ENCODE peak calls at places on chromosomes 6 and 20, in four cellular contexts. K, Y, Z and G are unnamed samples.
A peak's percentile ranks its signal among the peaks of the same experiment; 100 is the strongest.

GRCh38 chr6:115643762-115644161 is 416.9 kb downstream of the FRK start:
- DNase-seq in Y (peak; percentile 19), K (peak; percentile 35), Z (no peak), G (no peak)

GRCh38 chr6:167699141-167700036 is 127.3 kb upstream of the AFDN start:
- DNase-seq in Z (peak; percentile 49), K (no peak), Y (no peak), G (peak; percentile 50)

GRCh38 chr6:30599625-30600324 is 17.3 kb downstream of the PPP1R10 start:
- DNase-seq in K (no peak), Y (no peak), Z (no peak), G (no peak)

GRCh38 chr20:12875510-12875909 is 133.3 kb upstream of the SPTLC3 start:
- DNase-seq in Y (no peak), K (peak; percentile 35), Z (no peak), G (no peak)

GRCh38 chr20:35010405-35011192 is 54.9 kb downstream of the MYH7B start:
- DNase-seq in Z (peak; percentile 18), Y (no peak), K (no peak), G (no peak)

GRCh38 chr6:50851269-50851847 is 32.7 kb downstream of the TFAP2B start:
- DNase-seq in K (no peak), Z (no peak), Y (no peak), G (no peak)

GRCh38 chr20:36085686-36086267 is 68.8 kb upstream of the EPB41L1 start:
- DNase-seq in Y (peak; percentile 98), K (peak; percentile 72), Z (peak; percentile 70), G (no peak)

GRCh38 chr20:9940329-9940728 is 94.5 kb upstream of the ANKEF1 start:
- DNase-seq in Z (no peak), K (no peak), Y (no peak), G (no peak)

GRCh38 chr6:148934534-148934933 is 187.7 kb downstream of the UST start:
- DNase-seq in Z (no peak), Y (no peak), K (no peak), G (no peak)

GRCh38 chr6:38852215-38852614 is 137.1 kb downstream of the DNAH8 start:
- DNase-seq in K (no peak), Z (no peak), Y (no peak), G (no peak)

GRCh38 chr6:137013738-137014602 is 30.8 kb downstream of the IL20RA start:
- DNase-seq in Y (peak; percentile 53), Z (no peak), K (peak; percentile 18), G (no peak)

GRCh38 chr20:17809714-17810631 is 110.2 kb downstream of the BANF2 start:
- DNase-seq in Z (no peak), K (no peak), Y (no peak), G (no peak)

GRCh38 chr6:82878812-82879211 is 186.8 kb downstream of the UBE3D start:
- DNase-seq in Z (no peak), Y (no peak), K (no peak), G (no peak)

GRCh38 chr6:166849762-166850181 is 106.6 kb downstream of the RNASET2 start:
- DNase-seq in Y (no peak), K (no peak), Z (no peak), G (no peak)

GRCh38 chr6:113622254-113622653 is 234.9 kb upstream of the MARCKS start:
- DNase-seq in K (no peak), Y (no peak), Z (no peak), G (no peak)

GRCh38 chr6:121794630-121795029 is 359.2 kb downstream of the GJA1 start:
- DNase-seq in Y (peak; percentile 43), K (no peak), Z (no peak), G (no peak)

GRCh38 chr6:129402244-129402643 is 307.7 kb downstream of the ARHGAP18 start:
- DNase-seq in Y (no peak), K (no peak), Z (no peak), G (no peak)

GRCh38 chr6:134056046-134056445 is 3.6 kb upstream of the SLC2A12 start:
- DNase-seq in K (no peak), Y (no peak), Z (no peak), G (no peak)

GRCh38 chr6:138945354-138945753 is 42.7 kb downstream of the REPS1 start:
- DNase-seq in Z (no peak), Y (peak; percentile 20), K (peak; percentile 13), G (no peak)

GRCh38 chr20:1434571-1435336 is 31.9 kb downstream of the NSFL1C start:
- DNase-seq in Y (no peak), K (no peak), Z (peak; percentile 30), G (no peak)

GRCh38 chr6:161214722-161215121 is 59.1 kb downstream of the AGPAT4 start:
- DNase-seq in Y (no peak), Z (no peak), K (no peak), G (no peak)

GRCh38 chr6:115001726-115002436 is 659.1 kb upstream of the HS3ST5 start:
- DNase-seq in Y (peak; percentile 11), Z (no peak), K (peak; percentile 5), G (no peak)

GRCh38 chr6:122202576-122203137 is 196.8 kb upstream of the HSF2 start:
- DNase-seq in Y (peak; percentile 3), K (peak; percentile 2), Z (no peak), G (no peak)

GRCh38 chr6:54188832-54189231 is 77.6 kb downstream of the MLIP start:
- DNase-seq in Y (no peak), K (no peak), Z (no peak), G (no peak)

GRCh38 chr6:15114061-15114460 is 131.8 kb upstream of the JARID2 start:
- DNase-seq in Y (no peak), K (no peak), Z (no peak), G (no peak)

GRCh38 chr6:15113587-15113986 is 132.3 kb upstream of the JARID2 start:
- DNase-seq in Y (no peak), Z (no peak), K (no peak), G (no peak)

GRCh38 chr6:15121443-15121842 is 124.4 kb upstream of the JARID2 start:
- DNase-seq in Y (no peak), Z (no peak), K (no peak), G (no peak)

GRCh38 chr6:15121977-15122550 is 123.8 kb upstream of the JARID2 start:
- DNase-seq in K (no peak), Y (no peak), Z (no peak), G (no peak)

GRCh38 chr6:15116889-15117288 is 129.0 kb upstream of the JARID2 start:
- DNase-seq in Y (no peak), Z (no peak), K (no peak), G (no peak)
- TF ChIP-seq EP300 in Y (no peak), Z (no peak), K (no peak), G (no peak)

GRCh38 chr6:85127179-85127498 is 322.7 kb upstream of the NT5E start:
- DNase-seq in K (no peak), Y (no peak), Z (no peak), G (no peak)

GRCh38 chr6:85130743-85131142 is 319.1 kb upstream of the NT5E start:
- DNase-seq in Y (no peak), Z (no peak), K (no peak), G (no peak)

GRCh38 chr6:85132091-85132490 is 317.8 kb upstream of the NT5E start:
- DNase-seq in K (no peak), Z (no peak), Y (no peak), G (no peak)

GRCh38 chr6:85127696-85128225 is 322.1 kb upstream of the NT5E start:
- DNase-seq in K (no peak), Z (no peak), Y (no peak), G (no peak)

DNA sequence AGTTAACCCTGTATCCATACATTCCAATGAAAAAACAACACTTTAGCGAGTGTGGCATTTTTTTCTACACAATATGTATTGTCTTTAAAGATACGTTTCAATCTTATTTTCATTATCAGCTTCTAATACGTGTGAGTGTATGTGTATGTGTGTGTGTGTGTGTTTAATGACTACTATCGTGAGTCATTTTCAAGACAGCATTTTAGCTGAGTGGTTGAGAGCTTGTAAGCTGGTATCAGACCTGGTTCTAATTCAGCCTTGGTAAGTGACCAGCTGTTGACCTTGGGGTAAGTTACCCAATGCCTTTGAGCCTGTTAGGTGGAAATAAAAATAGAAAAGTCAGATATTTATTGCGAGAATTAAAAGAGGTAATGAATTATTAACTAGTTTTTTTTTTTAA is 320.0 kb upstream of the NT5E start:
- DNase-seq in K (no peak), Z (no peak), Y (peak; percentile 13), G (no peak)
- TF ChIP-seq CTCF in K (no peak), Z (no peak), Y (no peak), G (no peak)

DNA sequence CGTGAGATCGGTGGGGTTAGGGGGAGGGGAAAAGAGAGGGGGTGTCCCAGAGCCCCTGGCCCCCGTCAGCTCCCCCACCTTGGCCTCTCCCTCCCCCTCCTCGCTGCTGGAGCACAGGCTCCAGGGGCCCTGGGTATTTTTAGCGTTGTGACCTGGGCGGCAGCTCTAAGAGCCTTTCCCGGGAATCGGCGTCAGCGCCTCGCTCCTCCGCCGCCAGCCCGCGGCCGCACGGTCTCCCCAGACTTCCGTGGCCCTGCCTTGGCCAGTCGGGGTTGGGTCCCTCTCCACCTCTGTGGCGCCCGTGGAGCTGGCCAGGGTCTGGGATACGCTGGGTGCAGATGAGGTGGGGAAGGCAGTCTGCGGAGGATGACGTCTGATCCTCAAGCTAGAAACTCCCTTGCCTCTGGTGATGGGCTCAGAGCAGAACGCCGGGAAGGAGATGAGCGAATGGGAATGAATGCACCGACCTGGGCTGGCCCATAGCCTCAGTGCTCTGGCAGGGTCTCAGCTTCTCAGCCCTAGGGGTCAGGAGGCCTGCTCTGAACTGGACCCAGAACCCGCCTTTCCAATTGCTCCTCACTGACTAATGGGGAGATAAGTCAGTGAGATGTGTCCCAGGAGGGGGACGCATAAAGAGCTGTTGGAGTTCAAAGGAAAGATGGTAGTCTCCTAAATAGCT is 883 bp upstream of the DBNDD2 start:
- DNase-seq in Z (peak; percentile 39), K (no peak), Y (no peak), G (peak; percentile 58)
- TF ChIP-seq POLR2A in Z (no peak), K (no peak), Y (no peak), G (no peak)

GRCh38 chr6:11396860-11397259 is 140.7 kb upstream of the TMEM170B start:
- DNase-seq in Z (no peak), Y (no peak), K (no peak), G (no peak)

GRCh38 chr6:11392778-11393507 is 144.6 kb upstream of the TMEM170B start:
- DNase-seq in K (peak; percentile 100), Y (peak; percentile 80), Z (peak; percentile 53), G (no peak)

GRCh38 chr6:11397622-11398450 is 139.7 kb upstream of the TMEM170B start:
- DNase-seq in K (no peak), Y (no peak), Z (no peak), G (no peak)

GRCh38 chr6:11391934-11392777 is 145.4 kb upstream of the TMEM170B start:
- DNase-seq in K (peak; percentile 98), Y (no peak), Z (no peak), G (no peak)

DNA sequence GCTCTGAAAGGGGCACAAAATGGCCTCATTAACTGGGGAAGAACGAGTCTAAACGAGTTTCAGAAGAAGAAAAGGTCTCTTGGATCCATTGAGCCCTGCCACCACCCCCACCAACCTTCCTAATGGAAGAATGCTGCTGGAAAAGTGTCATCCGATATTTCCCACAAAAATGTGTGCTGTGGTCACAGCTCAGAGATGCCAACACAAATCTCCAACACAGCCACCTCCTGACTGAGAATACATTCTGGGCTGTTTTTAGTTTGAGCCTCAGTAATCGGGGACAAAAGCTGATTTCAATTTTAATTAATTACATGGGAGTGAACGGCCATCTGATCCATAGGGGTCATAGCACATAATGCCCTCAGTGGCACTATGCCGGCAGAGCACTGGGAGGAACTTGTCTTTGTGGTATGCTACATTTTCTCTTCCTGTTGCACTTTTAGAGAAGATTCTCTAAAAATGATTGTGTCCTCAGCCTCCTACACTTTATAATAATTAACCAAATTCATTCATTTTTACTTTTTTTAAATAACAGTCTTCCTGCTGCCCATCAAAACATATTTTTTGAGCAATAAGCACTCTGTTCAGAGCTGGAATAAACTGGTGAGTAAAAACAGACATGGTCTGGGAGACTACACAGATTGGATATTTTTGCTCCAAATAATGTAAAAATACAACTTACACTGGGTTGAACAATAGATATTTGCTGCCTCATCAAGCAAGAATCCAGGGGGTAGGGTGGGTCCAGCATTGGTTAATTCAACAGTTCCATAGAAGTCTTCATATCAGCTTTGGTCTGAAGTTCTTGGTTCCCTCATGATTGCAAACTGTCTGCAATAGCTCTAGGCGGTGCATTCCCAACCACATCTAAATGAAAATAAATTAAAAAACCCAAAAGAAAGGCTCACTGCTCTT is 143.6 kb upstream of the TMEM170B start:
- DNase-seq in Z (no peak), K (peak; percentile 54), Y (no peak), G (no peak)
- TF ChIP-seq EP300 in Z (no peak), K (no peak), Y (no peak), G (no peak)